ENCODE peak calls at places on chromosomes 5 and 9, in eight cellular contexts. O is stimulated activated CD8-positive, alpha-beta memory T cell treated with anti-CD3 and anti-CD28 coated beads, Interleukin-15, amount 100 ng/mL, for 24 hours; M is GM19239; W is skeletal muscle cell; I is GM04504; R is HEK293T; N is ecto neural progenitor cell; D is transverse colon. H is an unnamed sample.

GRCh38 chr9:134391319-134392231 is 65.3 kb downstream of the RXRA start:
- DNase-seq in D (peak), N (no peak), R (no peak), I (no peak), W (no peak), M (peak), O (peak), H (peak)

GRCh38 chr5:135238622-135239460 is 160.2 kb downstream of the MACROH2A1 start:
- DNase-seq in O (no peak), D (no peak), N (peak), M (no peak), I (no peak), R (no peak), W (no peak), H (no peak)

GRCh38 chr5:157463621-157464407 is 3.8 kb downstream of the NIPAL4 start:
- DNase-seq in O (no peak), N (no peak), W (peak), M (no peak), D (no peak), R (no peak), I (no peak), H (no peak)

GRCh38 chr9:77977210-77977611 is 54.4 kb downstream of the GNAQ start:
- DNase-seq in D (peak), O (no peak), W (peak), I (no peak), M (no peak), N (no peak), R (peak), H (no peak)

GRCh38 chr9:36802171-36802920 is 229.7 kb downstream of the MELK start:
- DNase-seq in M (no peak), N (no peak), D (no peak), O (no peak), R (no peak), W (peak), I (no peak), H (no peak)

GRCh38 chr9:89787595-89787994 is 182.8 kb downstream of the GADD45G start:
- DNase-seq in W (no peak), I (no peak), M (no peak), N (no peak), D (no peak), O (no peak), R (no peak), H (no peak)

GRCh38 chr9:129473523-129474244 is 147.2 kb downstream of the C9orf50 start:
- DNase-seq in O (no peak), N (no peak), D (no peak), W (no peak), R (no peak), I (no peak), M (no peak), H (no peak)

GRCh38 chr5:180332051-180332517 is 21.1 kb downstream of the GFPT2 start:
- DNase-seq in I (no peak), O (no peak), M (no peak), N (peak), D (no peak), W (no peak), R (no peak), H (no peak)

GRCh38 chr5:96745844-96746531 is 61.8 kb downstream of the ERAP1 start:
- DNase-seq in W (no peak), O (no peak), D (no peak), I (peak), M (no peak), R (peak), N (no peak), H (no peak)

GRCh38 chr5:154159343-154159742 is 31.2 kb upstream of the GALNT10 start:
- DNase-seq in I (no peak), N (no peak), M (no peak), W (no peak), O (no peak), R (no peak), D (no peak), H (no peak)

GRCh38 chr9:761155-761792 is 80.2 kb upstream of the DMRT1 start:
- DNase-seq in D (no peak), M (no peak), W (no peak), N (no peak), O (no peak), I (no peak), R (no peak), H (no peak)

GRCh38 chr9:3497857-3498256 is 27.9 kb downstream of the RFX3 start:
- DNase-seq in O (no peak), R (no peak), I (no peak), M (no peak), W (no peak), D (no peak), N (no peak), H (no peak)

GRCh38 chr9:93292288-93292615 is 108.3 kb downstream of the WNK2 start:
- DNase-seq in D (no peak), I (no peak), R (peak), N (no peak), M (no peak), O (no peak), W (no peak), H (no peak)

GRCh38 chr5:169788168-169788567 is 151.1 kb downstream of the DOCK2 start:
- DNase-seq in R (no peak), I (no peak), M (no peak), O (no peak), W (no peak), N (no peak), D (no peak), H (no peak)

GRCh38 chr9:2662496-2662895 is 40.9 kb downstream of the VLDLR start:
- DNase-seq in N (peak), R (no peak), D (no peak), I (no peak), M (no peak), O (no peak), W (no peak), H (no peak)

GRCh38 chr5:3518576-3518975 is 77.1 kb upstream of the IRX1 start:
- DNase-seq in D (no peak), R (no peak), I (no peak), M (no peak), W (no peak), N (peak), O (no peak), H (no peak)

GRCh38 chr9:130927995-130928900 is 10.8 kb downstream of the FIBCD1 start:
- DNase-seq in M (peak), I (no peak), W (no peak), D (peak), O (no peak), R (no peak), N (no peak), H (peak)

GRCh38 chr5:173453167-173453566 is 125.0 kb upstream of the STC2 start:
- DNase-seq in D (no peak), M (no peak), O (no peak), N (no peak), I (no peak), W (no peak), R (no peak), H (no peak)

GRCh38 chr9:304519-305185 is 90.0 kb downstream of the DOCK8 start:
- DNase-seq in M (no peak), R (no peak), N (no peak), O (no peak), W (no peak), I (no peak), D (no peak), H (no peak)

GRCh38 chr5:146091881-146092280 is 13.5 kb downstream of the PLAC8L1 start:
- DNase-seq in W (no peak), N (no peak), I (no peak), O (no peak), R (no peak), D (no peak), M (no peak), H (no peak)

GRCh38 chr9:35555881-35556280 is 49.2 kb upstream of the TESK1 start:
- DNase-seq in M (no peak), O (no peak), R (no peak), I (no peak), W (no peak), D (no peak), N (no peak), H (no peak)

GRCh38 chr9:136901516-136902258 is 15.4 kb downstream of the TRAF2 start:
- DNase-seq in D (peak), N (no peak), M (peak), R (no peak), I (no peak), O (peak), W (no peak), H (peak)

GRCh38 chr5:10828241-10828640 is 67.2 kb upstream of the DAP start:
- DNase-seq in M (no peak), D (no peak), W (no peak), O (no peak), N (no peak), R (no peak), I (peak), H (no peak)

GRCh38 chr9:134707731-134708671 is 66.4 kb downstream of the COL5A1 start:
- DNase-seq in W (no peak), D (no peak), N (no peak), R (no peak), O (no peak), M (no peak), I (no peak), H (no peak)

GRCh38 chr5:58407042-58407709 is 52.7 kb downstream of the PLK2 start:
- DNase-seq in I (peak), W (peak), M (no peak), R (no peak), N (no peak), O (no peak), D (no peak), H (no peak)

GRCh38 chr5:89105171-89105695 is 222.2 kb upstream of the MEF2C start:
- DNase-seq in D (no peak), I (no peak), N (no peak), O (no peak), M (no peak), W (no peak), R (no peak), H (no peak)

GRCh38 chr5:102715405-102715804 is 39.7 kb upstream of the PAM start:
- DNase-seq in N (no peak), D (no peak), O (no peak), I (peak), M (no peak), R (no peak), W (peak), H (no peak)

GRCh38 chr5:19927170-19927569 is 60.8 kb downstream of the CDH18 start:
- DNase-seq in D (no peak), R (no peak), O (no peak), I (no peak), M (no peak), N (no peak), W (no peak), H (no peak)

GRCh38 chr5:34043099-34043876 is at the start of gene C1QTNF3:
- DNase-seq in O (no peak), I (no peak), M (no peak), N (no peak), R (no peak), W (no peak), D (no peak), H (no peak)

GRCh38 chr5:89028579-89029272 is 145.7 kb upstream of the MEF2C start:
- DNase-seq in R (no peak), W (no peak), M (no peak), N (no peak), O (no peak), D (no peak), I (peak), H (no peak)

GRCh38 chr5:38323645-38324295 is 65.4 kb downstream of the EGFLAM start:
- DNase-seq in N (no peak), O (no peak), R (no peak), M (no peak), I (peak), D (no peak), W (peak), H (no peak)

GRCh38 chr9:127778280-127779135 is at the start of gene SH2D3C:
- DNase-seq in M (no peak), W (peak), I (no peak), O (no peak), R (no peak), D (peak), N (no peak), H (peak)

GRCh38 chr5:128083811-128084227 is 253 bp downstream of the SLC12A2 start:
- DNase-seq in O (no peak), I (no peak), D (no peak), N (peak), M (peak), W (no peak), R (no peak), H (no peak)

H was measured in germinal center.